ENCODE peak calls at places on chromosomes 7 and 10, in nine cellular contexts. I, E, U, P, M, V, K, O and T are unnamed samples.

GRCh38 chr10:63133787-63134557 is 844 bp downstream of the NRBF2 start:
- DNase-seq in I (no peak), E (no peak), U (peak), P (no peak), M (no peak), V (no peak), K (peak), O (no peak), T (no peak)

GRCh38 chr7:45881759-45882464 is 6.4 kb upstream of the IGFBP1 start:
- DNase-seq in I (peak), E (no peak), U (peak), P (no peak), M (no peak), V (peak), K (peak), O (no peak), T (no peak)

GRCh38 chr10:11109590-11109989 is 91.9 kb downstream of the CELF2 start:
- DNase-seq in I (no peak), E (no peak), U (no peak), P (no peak), M (no peak), V (no peak), K (no peak), O (no peak), T (no peak)

GRCh38 chr10:61992059-61992460 is 90.6 kb downstream of the ARID5B start:
- DNase-seq in I (no peak), E (no peak), U (peak), P (no peak), M (no peak), V (no peak), K (peak), O (no peak), T (no peak)

GRCh38 chr7:53984776-53985175 is 557.4 kb upstream of the VSTM2A start:
- DNase-seq in I (no peak), E (no peak), U (no peak), P (no peak), M (no peak), V (no peak), K (no peak), O (no peak), T (no peak)

GRCh38 chr7:613442-614140 is 93.9 kb upstream of the PDGFA start:
- DNase-seq in I (no peak), E (no peak), U (no peak), P (no peak), M (no peak), V (no peak), K (no peak), O (no peak), T (no peak)

GRCh38 chr7:131827421-131827820 is 271.0 kb upstream of the PODXL start:
- DNase-seq in I (no peak), E (no peak), U (no peak), P (no peak), M (no peak), V (no peak), K (no peak), O (no peak), T (no peak)

GRCh38 chr10:132158810-132159209 is 27.9 kb upstream of the DPYSL4 start:
- DNase-seq in I (no peak), E (no peak), U (no peak), P (no peak), M (no peak), V (no peak), K (no peak), O (no peak), T (no peak)

GRCh38 chr10:99767901-99768300 is 14.5 kb upstream of the ABCC2 start:
- DNase-seq in I (no peak), E (no peak), U (no peak), P (no peak), M (no peak), V (no peak), K (no peak), O (no peak), T (no peak)

GRCh38 chr7:15314922-15315321 is 246.9 kb downstream of the AGMO start:
- DNase-seq in I (no peak), E (no peak), U (no peak), P (no peak), M (no peak), V (no peak), K (no peak), O (no peak), T (no peak)

GRCh38 chr7:134645935-134646334 is 718 bp upstream of the BPGM start:
- DNase-seq in I (no peak), E (no peak), U (peak), P (no peak), M (no peak), V (no peak), K (peak), O (no peak), T (no peak)

GRCh38 chr7:2680792-2681490 is 7.1 kb upstream of the AMZ1 start:
- DNase-seq in I (no peak), E (peak), U (peak), P (peak), M (peak), V (no peak), K (peak), O (peak), T (peak)

GRCh38 chr7:2166625-2167280 is 66.0 kb downstream of the MAD1L1 start:
- DNase-seq in I (no peak), E (no peak), U (no peak), P (no peak), M (no peak), V (no peak), K (no peak), O (no peak), T (no peak)

GRCh38 chr7:123864438-123864837 is 19.5 kb downstream of the HYAL4 start:
- DNase-seq in I (no peak), E (no peak), U (no peak), P (no peak), M (no peak), V (no peak), K (no peak), O (no peak), T (no peak)

GRCh38 chr7:90309872-90310271 is 11.2 kb downstream of the FAM237B start:
- DNase-seq in I (no peak), E (no peak), U (no peak), P (no peak), M (no peak), V (no peak), K (no peak), O (no peak), T (no peak)

GRCh38 chr10:113899952-113900598 is 45.6 kb downstream of the NHLRC2 start:
- DNase-seq in I (no peak), E (no peak), U (peak), P (no peak), M (no peak), V (no peak), K (no peak), O (no peak), T (no peak)

GRCh38 chr7:40733111-40733510 is 598.3 kb downstream of the SUGCT start:
- DNase-seq in I (no peak), E (no peak), U (no peak), P (no peak), M (no peak), V (no peak), K (no peak), O (no peak), T (no peak)

GRCh38 chr7:390761-391410 is 100.9 kb downstream of the FOXL3 start:
- DNase-seq in I (no peak), E (no peak), U (no peak), P (no peak), M (peak), V (no peak), K (no peak), O (no peak), T (no peak)

GRCh38 chr7:74289018-74289659 is at the start of gene CLIP2:
- DNase-seq in I (peak), E (peak), U (peak), P (no peak), M (peak), V (no peak), K (peak), O (peak), T (peak)

GRCh38 chr7:101436857-101437576 is 74.3 kb downstream of the COL26A1 start:
- DNase-seq in I (no peak), E (peak), U (no peak), P (no peak), M (no peak), V (no peak), K (no peak), O (no peak), T (no peak)

GRCh38 chr7:26399309-26399610 is 107.6 kb downstream of the SNX10 start:
- DNase-seq in I (no peak), E (no peak), U (peak), P (no peak), M (no peak), V (no peak), K (peak), O (no peak), T (no peak)

GRCh38 chr7:129503725-129504124 is 1.4 kb downstream of the SMKR1 start:
- DNase-seq in I (no peak), E (no peak), U (no peak), P (no peak), M (peak), V (no peak), K (no peak), O (no peak), T (no peak)

GRCh38 chr10:28631896-28632596 is 45.3 kb upstream of the BAMBI start:
- DNase-seq in I (no peak), E (no peak), U (peak), P (no peak), M (no peak), V (no peak), K (peak), O (no peak), T (no peak)

GRCh38 chr7:158818325-158819213 is 10.7 kb downstream of the ESYT2 start:
- DNase-seq in I (peak), E (peak), U (peak), P (peak), M (peak), V (peak), K (peak), O (peak), T (peak)

GRCh38 chr10:6052247-6053221 is 9.6 kb downstream of the IL2RA start:
- DNase-seq in I (peak), E (no peak), U (no peak), P (no peak), M (no peak), V (no peak), K (no peak), O (peak), T (no peak)

GRCh38 chr10:22712959-22713852 is 1.2 kb downstream of the PIP4K2A start:
- DNase-seq in I (no peak), E (peak), U (peak), P (no peak), M (peak), V (no peak), K (peak), O (peak), T (no peak)

GRCh38 chr7:97018775-97019535 is 5.7 kb downstream of the DLX5 start:
- DNase-seq in I (peak), E (peak), U (no peak), P (no peak), M (no peak), V (no peak), K (no peak), O (no peak), T (no peak)

GRCh38 chr7:97017197-97018125 is 7.2 kb downstream of the DLX5 start:
- DNase-seq in I (peak), E (peak), U (no peak), P (no peak), M (no peak), V (no peak), K (no peak), O (no peak), T (no peak)

GRCh38 chr7:97016392-97017196 is 8.0 kb downstream of the DLX5 start:
- DNase-seq in I (peak), E (peak), U (no peak), P (no peak), M (no peak), V (no peak), K (no peak), O (no peak), T (no peak)

GRCh38 chr7:97019710-97020109 is 4.9 kb downstream of the DLX5 start:
- DNase-seq in I (no peak), E (peak), U (no peak), P (no peak), M (no peak), V (no peak), K (no peak), O (no peak), T (no peak)

DNA sequence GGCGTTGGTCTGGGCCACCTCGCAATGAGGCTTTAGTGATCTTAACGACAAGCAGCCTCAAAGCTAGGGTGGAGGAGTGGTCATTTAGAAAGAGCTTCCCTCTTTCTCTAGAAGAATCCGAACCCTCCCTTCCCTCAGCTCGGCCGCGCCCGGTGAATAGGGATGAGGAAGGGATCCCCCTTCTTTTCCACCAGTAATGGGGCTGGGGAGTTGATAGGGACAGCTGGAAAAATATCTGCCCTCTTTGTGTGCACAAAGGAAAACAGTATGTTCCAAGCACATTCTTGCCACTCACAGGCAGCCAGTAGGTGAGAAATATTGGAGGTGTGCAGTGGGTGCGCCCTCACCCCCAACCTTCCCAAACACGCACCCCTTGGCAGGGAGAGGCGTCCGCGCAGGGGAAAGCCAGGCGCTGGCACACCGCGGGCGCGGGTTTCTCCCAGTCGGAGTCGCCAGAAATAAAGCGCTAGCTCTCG is 6.5 kb downstream of the DLX5 start:
- DNase-seq in I (no peak), E (peak), U (no peak), P (no peak), M (no peak), V (no peak), K (no peak), O (no peak), T (no peak)
- H3K4me3 ChIP-seq in I (no peak), E (no peak), U (no peak), P (peak), M (no peak), V (no peak), K (no peak), O (no peak), T (no peak)

DNA sequence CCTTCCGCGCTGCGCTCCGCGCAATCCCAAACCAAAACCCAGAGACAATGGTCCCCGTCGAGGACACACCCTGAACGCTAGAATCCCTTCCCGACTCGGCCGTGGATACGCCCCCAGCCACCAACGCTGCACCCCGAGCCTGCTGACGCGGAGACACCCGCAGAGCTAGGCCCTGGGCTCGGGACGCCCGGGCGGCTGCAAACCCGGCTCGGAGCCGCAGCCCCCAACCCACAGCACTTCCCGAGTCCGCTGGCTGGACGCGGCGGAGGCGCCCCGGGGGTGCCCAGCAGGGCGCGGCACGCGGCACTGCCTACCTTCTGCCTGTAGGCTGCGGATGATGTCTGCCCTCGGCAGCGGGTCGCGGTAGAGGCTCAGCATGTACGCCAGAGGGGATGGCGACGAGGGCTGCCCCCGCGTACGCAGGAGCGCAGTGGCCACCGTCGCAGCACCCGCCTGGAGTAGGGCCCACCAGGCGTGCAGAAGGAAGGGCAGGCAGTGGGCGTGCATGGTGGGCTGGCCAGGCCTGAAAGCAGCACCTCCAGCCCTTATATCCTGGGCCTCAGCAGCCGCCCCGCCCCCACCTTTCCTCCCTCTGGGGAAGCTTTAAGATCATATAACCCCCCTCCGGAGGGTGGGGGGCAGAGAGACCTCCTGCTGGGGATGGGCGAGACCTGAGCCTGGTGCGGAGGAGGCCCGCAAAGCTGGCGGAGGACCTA is at the start of gene NODAL:
- DNase-seq in I (no peak), E (no peak), U (no peak), P (no peak), M (no peak), V (no peak), K (no peak), O (no peak), T (no peak)
- H3K4me3 ChIP-seq in I (peak), E (no peak), U (no peak), P (peak), M (no peak), V (no peak), K (no peak), O (peak), T (no peak)

GRCh38 chr10:71769279-71769823 is 4.0 kb downstream of the VSIR start:
- DNase-seq in I (no peak), E (no peak), U (peak), P (no peak), M (no peak), V (no peak), K (peak), O (no peak), T (no peak)
- H3K4me3 ChIP-seq in I (peak), E (no peak), U (no peak), P (peak), M (no peak), V (no peak), K (no peak), O (peak), T (no peak)

GRCh38 chr10:102122450-102122849 is 2.3 kb upstream of the LDB1 start:
- DNase-seq in I (no peak), E (no peak), U (no peak), P (no peak), M (no peak), V (no peak), K (no peak), O (no peak), T (no peak)
- H3K4me3 ChIP-seq in I (no peak), E (no peak), U (no peak), P (no peak), M (no peak), V (no peak), K (no peak), O (no peak), T (no peak)

GRCh38 chr7:100374601-100375000 is 1.3 kb downstream of the PILRA start:
- DNase-seq in I (no peak), E (no peak), U (no peak), P (no peak), M (no peak), V (no peak), K (no peak), O (no peak), T (no peak)
- H3K4me3 ChIP-seq in I (no peak), E (no peak), U (no peak), P (peak), M (no peak), V (no peak), K (no peak), O (no peak), T (no peak)

GRCh38 chr10:133238066-133238804 is 580 bp downstream of the VENTX start:
- DNase-seq in I (no peak), E (no peak), U (no peak), P (no peak), M (no peak), V (no peak), K (no peak), O (no peak), T (no peak)

GRCh38 chr10:133235891-133236321 is 1.7 kb upstream of the VENTX start:
- DNase-seq in I (no peak), E (no peak), U (no peak), P (no peak), M (no peak), V (no peak), K (no peak), O (no peak), T (no peak)

GRCh38 chr10:133235265-133235664 is 2.4 kb upstream of the VENTX start:
- DNase-seq in I (no peak), E (no peak), U (no peak), P (no peak), M (no peak), V (no peak), K (no peak), O (no peak), T (no peak)

GRCh38 chr10:133236411-133237240 is 1.0 kb upstream of the VENTX start:
- DNase-seq in I (no peak), E (no peak), U (no peak), P (no peak), M (no peak), V (no peak), K (no peak), O (no peak), T (no peak)

GRCh38 chr10:133237241-133238065 is at the start of gene VENTX:
- DNase-seq in I (no peak), E (no peak), U (no peak), P (no peak), M (no peak), V (no peak), K (no peak), O (no peak), T (no peak)
- H3K4me3 ChIP-seq in I (peak), E (no peak), U (no peak), P (peak), M (no peak), V (no peak), K (no peak), O (no peak), T (peak)

GRCh38 chr10:30072068-30072467 is 12.7 kb upstream of the JCAD start:
- DNase-seq in I (no peak), E (no peak), U (no peak), P (no peak), M (no peak), V (no peak), K (no peak), O (no peak), T (no peak)
- H3K4me3 ChIP-seq in I (no peak), E (no peak), U (no peak), P (no peak), M (no peak), V (no peak), K (no peak), O (no peak), T (no peak)

GRCh38 chr7:114083714-114084113 is 164.9 kb upstream of the PPP1R3A start:
- DNase-seq in I (no peak), E (peak), U (no peak), P (no peak), M (no peak), V (no peak), K (no peak), O (no peak), T (no peak)
- H3K4me3 ChIP-seq in I (peak), E (no peak), U (no peak), P (peak), M (peak), V (no peak), K (no peak), O (no peak), T (no peak)